ENCODE peak calls at places on chromosomes 13 and 19, in nine cellular contexts. R is pancreas; N is heart left ventricle; D is AG04450; S is gastrocnemius medialis; T is CD8-positive, alpha-beta memory T cell; F is stomach; C is hepatocyte; O is K562. M is an unnamed sample.
A peak's percentile ranks its signal among the peaks of the same experiment; 100 is the strongest.

GRCh38 chr13:111938743-111939142 is 128.2 kb upstream of the SOX1 start:
- DNase-seq in T (no peak), N (no peak), R (no peak), S (no peak), D (no peak), C (no peak), O (no peak), F (no peak), M (no peak)

GRCh38 chr19:15511671-15512424 is 3.5 kb downstream of the CYP4F22 start:
- DNase-seq in F (peak; percentile 68), D (no peak), O (no peak), T (no peak), C (no peak), N (no peak), S (no peak), R (no peak), M (no peak)

GRCh38 chr19:18291019-18291524 is 9.7 kb upstream of the JUND start:
- DNase-seq in C (no peak), D (no peak), S (no peak), O (no peak), F (no peak), T (no peak), R (no peak), N (no peak), M (no peak)

GRCh38 chr19:37991841-37992248 is 84.8 kb downstream of the SIPA1L3 start:
- DNase-seq in D (no peak), R (no peak), O (no peak), C (no peak), S (no peak), F (no peak), T (no peak), N (no peak), M (no peak)

GRCh38 chr19:15563931-15564330 is 51.1 kb upstream of the CYP4F8 start:
- DNase-seq in N (no peak), O (no peak), C (no peak), F (no peak), R (no peak), D (no peak), S (no peak), T (no peak), M (no peak)

GRCh38 chr13:29991343-29991742 is 140.9 kb upstream of the UBL3 start:
- DNase-seq in R (no peak), D (peak; percentile 48), S (no peak), N (no peak), F (no peak), C (no peak), T (no peak), O (no peak), M (no peak)

GRCh38 chr13:113013303-113013702 is 44.3 kb downstream of the MCF2L start:
- DNase-seq in R (no peak), T (no peak), D (no peak), O (no peak), C (peak; percentile 52), S (no peak), F (peak; percentile 72), N (no peak), M (no peak)

GRCh38 chr13:111639196-111639705 is 318.8 kb downstream of the TEX29 start:
- DNase-seq in T (no peak), N (no peak), S (no peak), C (no peak), R (no peak), O (no peak), F (no peak), D (no peak), M (no peak)

GRCh38 chr13:51231456-51231855 is 9.3 kb downstream of the FAM124A start:
- DNase-seq in T (no peak), D (no peak), O (no peak), F (no peak), R (no peak), C (no peak), N (no peak), S (no peak), M (no peak)

GRCh38 chr13:69324109-69324886 is 783.3 kb upstream of the ATXN8OS start:
- DNase-seq in T (no peak), R (no peak), N (no peak), F (no peak), D (no peak), C (peak; percentile 39), S (no peak), O (no peak), M (no peak)

GRCh38 chr19:54164369-54165068 is 5.0 kb upstream of the LENG1 start:
- DNase-seq in O (peak; percentile 90), D (no peak), N (peak; percentile 91), S (no peak), F (peak; percentile 88), C (peak; percentile 89), R (no peak), T (peak; percentile 64), M (peak; percentile 59)

GRCh38 chr19:34733266-34733825 is 697 bp upstream of the ZNF181 start:
- DNase-seq in N (peak; percentile 60), F (no peak), T (peak; percentile 25), R (peak; percentile 72), S (no peak), C (peak; percentile 68), O (peak; percentile 39), D (no peak), M (peak; percentile 78)

GRCh38 chr19:48737360-48737998 is 2.9 kb downstream of the RASIP1 start:
- DNase-seq in F (peak; percentile 78), T (no peak), R (peak; percentile 90), S (no peak), C (no peak), D (no peak), N (peak; percentile 58), O (peak; percentile 93), M (peak; percentile 33)

GRCh38 chr13:112652512-112653458 is 37.1 kb upstream of the ATP11A start:
- DNase-seq in O (no peak), R (no peak), S (no peak), F (no peak), N (no peak), D (no peak), T (no peak), C (no peak), M (no peak)

GRCh38 chr13:26998265-26998664 is 173.3 kb downstream of the USP12 start:
- DNase-seq in S (no peak), R (no peak), N (no peak), D (no peak), T (no peak), F (no peak), O (no peak), C (no peak), M (no peak)

GRCh38 chr13:26656919-26657318 is 99.4 kb downstream of the WASF3 start:
- DNase-seq in R (no peak), C (no peak), O (no peak), D (peak; percentile 68), F (no peak), T (no peak), N (no peak), S (no peak), M (peak; percentile 31)

DNA sequence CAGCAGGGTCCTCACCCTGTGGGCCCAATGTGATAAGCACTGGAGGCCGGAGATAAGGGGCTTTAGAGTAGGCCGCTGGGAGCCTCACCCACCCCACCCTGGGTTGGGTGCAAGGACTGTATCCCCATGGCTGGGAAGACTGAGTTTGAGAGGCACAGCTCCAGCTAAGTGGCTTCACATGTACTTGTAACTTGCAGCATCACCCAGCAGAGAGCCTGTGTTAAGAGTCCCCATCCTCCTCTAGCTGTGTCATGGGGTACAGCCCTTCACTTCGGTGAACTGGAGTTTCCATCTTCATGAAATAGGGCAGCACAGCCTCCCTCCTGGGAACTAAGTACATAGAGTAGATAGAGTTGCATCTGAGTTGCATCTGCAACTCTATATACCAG is 1.3 kb downstream of the PRDX2 start:
- DNase-seq in C (no peak), F (no peak), T (no peak), O (no peak), N (no peak), R (no peak), D (no peak), S (no peak), M (no peak)
- H3K27ac ChIP-seq in C (no peak overlapping the region), F (peak overlapping the region; percentile 86), T (peak overlapping the region; percentile 6), O (peak overlapping the region; percentile 90), N (no peak overlapping the region), R (no peak overlapping the region), D (no peak overlapping the region), S (peak overlapping the region; percentile 93), M (no peak overlapping the region)

DNA sequence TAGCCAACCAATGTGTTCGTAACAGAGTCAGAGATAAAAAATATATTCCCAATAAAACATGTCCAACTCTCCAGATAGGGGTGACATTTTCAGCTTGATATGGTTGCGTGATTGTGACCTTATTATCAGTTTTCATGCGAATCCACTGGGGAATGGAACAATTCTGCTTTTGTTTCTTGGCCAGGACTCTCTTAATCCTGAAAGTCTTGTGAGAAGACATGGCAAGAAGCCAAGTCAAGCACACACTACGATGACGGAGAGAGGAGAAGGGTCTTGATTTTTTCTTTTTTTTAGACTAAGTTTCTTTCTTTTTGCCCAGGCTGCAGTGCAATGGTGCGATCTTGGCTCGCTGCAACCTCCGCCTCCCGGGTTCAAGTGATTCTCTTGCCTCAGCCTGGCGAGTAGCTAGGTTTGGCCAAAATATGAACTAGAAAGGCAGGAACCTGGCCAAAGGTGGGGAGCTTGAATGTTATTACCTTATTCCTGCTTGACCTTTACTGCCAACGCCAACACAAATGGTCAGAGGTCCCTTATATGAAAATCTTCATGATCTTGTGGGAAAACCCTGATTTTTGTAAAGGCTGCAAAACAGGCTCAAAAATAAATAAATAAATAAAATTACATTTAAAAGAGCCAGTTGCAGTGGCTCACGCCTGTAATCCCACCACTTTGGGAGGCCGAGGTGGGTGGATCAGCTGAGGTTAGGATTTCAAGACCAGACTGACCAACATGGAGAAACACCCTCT is 14.5 kb downstream of the ZNF816 start:
- DNase-seq in T (no peak), D (no peak), O (no peak), C (no peak), R (no peak), F (no peak), S (no peak), N (no peak), M (no peak)
- H3K27ac ChIP-seq in T (no peak overlapping the region), D (no peak overlapping the region), O (no peak overlapping the region), C (no peak overlapping the region), R (no peak overlapping the region), F (no peak overlapping the region), S (no peak overlapping the region), N (no peak overlapping the region), M (no peak overlapping the region)

GRCh38 chr19:39168258-39169142 is 28.3 kb upstream of the NCCRP1 start:
- DNase-seq in O (no peak), R (no peak), D (no peak), N (no peak), F (no peak), C (no peak), T (no peak), S (no peak), M (no peak)
- H3K27ac ChIP-seq in O (no peak overlapping the region), R (peak overlapping the region; percentile 67), D (no peak overlapping the region), N (no peak overlapping the region), F (no peak overlapping the region), C (no peak overlapping the region), T (no peak overlapping the region), S (no peak overlapping the region), M (no peak overlapping the region)

DNA sequence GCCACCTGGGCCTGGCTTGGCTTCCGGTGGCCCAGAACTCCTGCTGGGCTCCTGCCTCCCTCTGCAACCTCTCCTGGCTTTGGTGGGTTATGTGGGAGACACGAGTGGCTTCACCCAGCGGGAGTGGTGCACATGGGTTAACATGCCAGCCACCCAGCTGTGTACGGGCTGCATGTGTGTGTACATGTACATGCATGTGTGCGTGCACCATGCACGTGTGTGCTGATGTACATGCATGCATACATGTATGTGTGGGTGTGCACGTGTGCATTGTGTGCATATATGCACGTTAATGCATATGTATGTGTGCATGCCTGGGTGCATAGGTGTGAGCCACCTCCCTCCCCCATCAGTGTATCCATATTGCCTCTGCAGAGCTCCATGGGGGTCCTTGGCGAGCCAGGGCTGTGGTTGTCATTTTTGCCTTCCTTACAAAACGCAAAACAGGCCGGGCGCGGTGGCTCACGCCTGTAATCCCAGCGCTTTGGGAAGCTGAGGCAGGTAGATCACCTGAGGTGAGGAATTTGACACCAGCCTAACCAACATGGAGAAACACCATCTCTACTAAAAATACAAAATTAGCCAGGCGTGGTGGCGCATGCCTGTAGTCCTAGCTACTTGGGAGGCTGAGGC is 12.5 kb downstream of the GNA11 start:
- DNase-seq in D (no peak), N (no peak), T (no peak), S (no peak), O (no peak), R (no peak), C (no peak), F (no peak), M (no peak)
- H3K27ac ChIP-seq in D (no peak overlapping the region), N (no peak overlapping the region), T (no peak overlapping the region), S (no peak overlapping the region), O (no peak overlapping the region), R (no peak overlapping the region), C (peak overlapping the region; percentile 94), F (no peak overlapping the region), M (no peak overlapping the region)

M was measured in cardiac muscle cell.